ENCODE peak calls at places on chromosomes 4 and X, in five cellular contexts. One of them, this sample, is unnamed.

GRCh38 chrX:22686138-22686541 is 313.6 kb upstream of the DDX53 start:
- DNase-seq in hepatocyte: no peak
- DNase-seq in coronary artery: no peak
- DNase-seq in Peyer's patch: no peak
- DNase-seq in fibroblast of lung: peak; percentile 91
- DNase-seq in this sample: no peak

GRCh38 chrX:13360146-13360545 is 40.3 kb upstream of the ATXN3L start:
- DNase-seq in fibroblast of lung: no peak
- DNase-seq in hepatocyte: no peak
- DNase-seq in Peyer's patch: no peak
- DNase-seq in coronary artery: no peak
- DNase-seq in this sample: no peak

GRCh38 chr4:66606908-66607307 is 936.6 kb upstream of the EPHA5 start:
- DNase-seq in coronary artery: no peak
- DNase-seq in hepatocyte: no peak
- DNase-seq in fibroblast of lung: no peak
- DNase-seq in Peyer's patch: no peak
- DNase-seq in this sample: no peak

GRCh38 chr4:32994956-32995849 is 2275.0 kb downstream of the PCDH7 start:
- DNase-seq in hepatocyte: peak; percentile 32
- DNase-seq in coronary artery: no peak
- DNase-seq in Peyer's patch: no peak
- DNase-seq in fibroblast of lung: no peak
- DNase-seq in this sample: no peak

GRCh38 chrX:45351478-45351877 is 150.8 kb upstream of the DIPK2B start:
- DNase-seq in hepatocyte: no peak
- DNase-seq in coronary artery: no peak
- DNase-seq in Peyer's patch: no peak
- DNase-seq in fibroblast of lung: peak; percentile 81
- DNase-seq in this sample: peak; percentile 2

GRCh38 chr4:173243321-173243720 is 74.7 kb downstream of the GALNT7 start:
- DNase-seq in fibroblast of lung: peak; percentile 87
- DNase-seq in hepatocyte: peak; percentile 34
- DNase-seq in Peyer's patch: no peak
- DNase-seq in coronary artery: no peak
- DNase-seq in this sample: peak; percentile 72

GRCh38 chr4:41748074-41748787 is at the start of gene PHOX2B:
- DNase-seq in Peyer's patch: no peak
- DNase-seq in hepatocyte: no peak
- DNase-seq in fibroblast of lung: no peak
- DNase-seq in coronary artery: no peak
- DNase-seq in this sample: no peak

GRCh38 chr4:143441678-143442077 is 71.8 kb upstream of the SMARCA5 start:
- DNase-seq in Peyer's patch: no peak
- DNase-seq in fibroblast of lung: no peak
- DNase-seq in coronary artery: no peak
- DNase-seq in hepatocyte: no peak
- DNase-seq in this sample: no peak

GRCh38 chrX:151030845-151031244 is 47.7 kb downstream of the HMGB3 start:
- DNase-seq in fibroblast of lung: no peak
- DNase-seq in Peyer's patch: no peak
- DNase-seq in coronary artery: no peak
- DNase-seq in hepatocyte: no peak
- DNase-seq in this sample: no peak

GRCh38 chr4:5051210-5051691 is at the start of gene STK32B:
- DNase-seq in Peyer's patch: peak; percentile 57
- DNase-seq in hepatocyte: peak; percentile 76
- DNase-seq in coronary artery: peak; percentile 73
- DNase-seq in fibroblast of lung: peak; percentile 84
- DNase-seq in this sample: peak; percentile 46

GRCh38 chr4:159267023-159267939 is 164.4 kb downstream of the RAPGEF2 start:
- DNase-seq in fibroblast of lung: peak; percentile 49
- DNase-seq in hepatocyte: no peak
- DNase-seq in coronary artery: no peak
- DNase-seq in Peyer's patch: no peak
- DNase-seq in this sample: no peak

GRCh38 chr4:79050521-79050880 is 111.3 kb upstream of the PAQR3 start:
- DNase-seq in hepatocyte: no peak
- DNase-seq in Peyer's patch: peak; percentile 43
- DNase-seq in fibroblast of lung: no peak
- DNase-seq in coronary artery: no peak
- DNase-seq in this sample: no peak

GRCh38 chr4:142846105-142846728 is at the start of gene INPP4B:
- DNase-seq in fibroblast of lung: peak; percentile 76
- DNase-seq in coronary artery: peak; percentile 79
- DNase-seq in Peyer's patch: peak; percentile 70
- DNase-seq in hepatocyte: peak; percentile 72
- DNase-seq in this sample: peak; percentile 34

GRCh38 chrX:88613338-88613737 is 133.7 kb upstream of the CPXCR1 start:
- DNase-seq in fibroblast of lung: no peak
- DNase-seq in Peyer's patch: no peak
- DNase-seq in coronary artery: no peak
- DNase-seq in hepatocyte: peak; percentile 74
- DNase-seq in this sample: peak; percentile 13

GRCh38 chrX:11239230-11239629 is 54.0 kb upstream of the AMELX start:
- DNase-seq in hepatocyte: peak; percentile 59
- DNase-seq in Peyer's patch: no peak
- DNase-seq in coronary artery: no peak
- DNase-seq in fibroblast of lung: peak; percentile 69
- DNase-seq in this sample: no peak

GRCh38 chrX:40005290-40006011 is 92.3 kb downstream of the BCOR start:
- DNase-seq in coronary artery: no peak
- DNase-seq in fibroblast of lung: no peak
- DNase-seq in hepatocyte: no peak
- DNase-seq in Peyer's patch: peak; percentile 48
- DNase-seq in this sample: no peak

GRCh38 chrX:150312931-150313330 is 50.2 kb upstream of the MAMLD1 start:
- DNase-seq in fibroblast of lung: no peak
- DNase-seq in hepatocyte: no peak
- DNase-seq in Peyer's patch: no peak
- DNase-seq in coronary artery: peak; percentile 36
- DNase-seq in this sample: no peak

GRCh38 chrX:41875142-41875541 is 48.2 kb downstream of the CASK start:
- DNase-seq in fibroblast of lung: peak; percentile 38
- DNase-seq in coronary artery: no peak
- DNase-seq in Peyer's patch: no peak
- DNase-seq in hepatocyte: no peak
- DNase-seq in this sample: no peak

GRCh38 chr4:70721747-70722146 is at the start of gene RUFY3:
- DNase-seq in coronary artery: no peak
- DNase-seq in Peyer's patch: no peak
- DNase-seq in fibroblast of lung: peak; percentile 97
- DNase-seq in hepatocyte: peak; percentile 46
- DNase-seq in this sample: peak; percentile 16

GRCh38 chrX:81354954-81355353 is 153.1 kb downstream of the SH3BGRL start:
- DNase-seq in Peyer's patch: no peak
- DNase-seq in fibroblast of lung: no peak
- DNase-seq in coronary artery: no peak
- DNase-seq in hepatocyte: no peak
- DNase-seq in this sample: no peak

GRCh38 chrX:3712870-3713224 is 602 bp downstream of the PRKX start:
- DNase-seq in coronary artery: no peak
- DNase-seq in Peyer's patch: peak; percentile 59
- DNase-seq in hepatocyte: no peak
- DNase-seq in fibroblast of lung: no peak
- DNase-seq in this sample: no peak

GRCh38 chrX:3713937-3714434 is 537 bp upstream of the PRKX start:
- DNase-seq in fibroblast of lung: no peak
- DNase-seq in coronary artery: no peak
- DNase-seq in Peyer's patch: no peak
- DNase-seq in hepatocyte: peak; percentile 6
- DNase-seq in this sample: no peak

GRCh38 chrX:3712080-3712869 is 1.2 kb downstream of the PRKX start:
- DNase-seq in fibroblast of lung: peak; percentile 40
- DNase-seq in hepatocyte: peak; percentile 21
- DNase-seq in Peyer's patch: peak; percentile 49
- DNase-seq in coronary artery: no peak
- DNase-seq in this sample: no peak

GRCh38 chrX:3711331-3711917 is 2.0 kb downstream of the PRKX start:
- DNase-seq in fibroblast of lung: no peak
- DNase-seq in Peyer's patch: no peak
- DNase-seq in coronary artery: no peak
- DNase-seq in hepatocyte: no peak
- DNase-seq in this sample: no peak

DNA sequence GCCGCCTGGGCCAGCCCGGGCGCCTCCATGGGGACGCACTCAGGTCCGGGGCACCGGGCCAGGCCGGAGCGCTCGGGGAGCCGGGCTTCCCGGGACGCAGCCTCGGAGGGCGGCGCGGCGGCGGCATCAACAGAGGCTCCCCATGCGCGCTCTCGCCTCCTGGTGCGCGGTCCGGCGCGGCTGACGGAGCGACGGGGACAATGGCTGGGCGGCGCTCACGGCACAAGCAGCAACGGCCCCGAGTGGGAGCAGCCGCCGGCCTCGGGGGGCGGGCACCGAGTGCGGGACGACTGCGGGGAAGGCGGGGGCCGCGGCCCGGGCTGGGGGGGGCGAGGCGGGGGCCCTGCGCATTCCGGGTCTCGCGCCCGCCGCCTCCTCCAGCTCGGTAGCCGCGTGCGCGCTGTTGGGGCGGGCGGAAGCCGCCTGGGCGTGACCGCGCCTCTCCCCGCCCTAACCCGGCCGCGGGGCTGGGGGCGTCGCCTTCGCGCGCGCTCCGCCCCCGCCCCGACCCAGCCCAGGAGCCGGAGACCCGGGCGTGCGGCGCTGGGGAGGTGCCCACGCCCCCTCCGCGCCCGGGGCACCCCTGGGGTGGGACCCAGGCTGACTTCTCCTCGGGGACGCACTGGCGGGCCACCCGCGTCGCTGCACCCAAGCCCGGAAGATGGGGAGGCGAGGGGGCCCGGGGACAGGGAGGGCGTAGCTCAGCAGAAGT is at the start of gene PRKX:
- DNase-seq in Peyer's patch: peak; percentile 75
- DNase-seq in hepatocyte: peak; percentile 79
- DNase-seq in fibroblast of lung: peak; percentile 52
- DNase-seq in coronary artery: no peak
- DNase-seq in this sample: peak; percentile 29
- H3K27ac ChIP-seq in Peyer's patch: peak within 1 kb of the TSS; percentile 89
- H3K27ac ChIP-seq in hepatocyte: no peak within 1 kb of the TSS
- H3K27ac ChIP-seq in fibroblast of lung: peak within 1 kb of the TSS; percentile 14
- H3K27ac ChIP-seq in coronary artery: peak within 1 kb of the TSS; percentile 49
- H3K27ac ChIP-seq in this sample: peak within 1 kb of the TSS; percentile 70

GRCh38 chr4:85756938-85757337 is 282.0 kb downstream of the ARHGAP24 start:
- DNase-seq in coronary artery: no peak
- DNase-seq in hepatocyte: peak; percentile 40
- DNase-seq in Peyer's patch: no peak
- DNase-seq in fibroblast of lung: peak; percentile 43
- DNase-seq in this sample: peak; percentile 14
- TF ChIP-seq CTCF in coronary artery: no peak
- TF ChIP-seq CTCF in hepatocyte: peak; percentile 37
- TF ChIP-seq CTCF in Peyer's patch: peak; percentile 28
- TF ChIP-seq CTCF in fibroblast of lung: peak; percentile 59
- TF ChIP-seq CTCF in this sample: peak; percentile 35

DNA sequence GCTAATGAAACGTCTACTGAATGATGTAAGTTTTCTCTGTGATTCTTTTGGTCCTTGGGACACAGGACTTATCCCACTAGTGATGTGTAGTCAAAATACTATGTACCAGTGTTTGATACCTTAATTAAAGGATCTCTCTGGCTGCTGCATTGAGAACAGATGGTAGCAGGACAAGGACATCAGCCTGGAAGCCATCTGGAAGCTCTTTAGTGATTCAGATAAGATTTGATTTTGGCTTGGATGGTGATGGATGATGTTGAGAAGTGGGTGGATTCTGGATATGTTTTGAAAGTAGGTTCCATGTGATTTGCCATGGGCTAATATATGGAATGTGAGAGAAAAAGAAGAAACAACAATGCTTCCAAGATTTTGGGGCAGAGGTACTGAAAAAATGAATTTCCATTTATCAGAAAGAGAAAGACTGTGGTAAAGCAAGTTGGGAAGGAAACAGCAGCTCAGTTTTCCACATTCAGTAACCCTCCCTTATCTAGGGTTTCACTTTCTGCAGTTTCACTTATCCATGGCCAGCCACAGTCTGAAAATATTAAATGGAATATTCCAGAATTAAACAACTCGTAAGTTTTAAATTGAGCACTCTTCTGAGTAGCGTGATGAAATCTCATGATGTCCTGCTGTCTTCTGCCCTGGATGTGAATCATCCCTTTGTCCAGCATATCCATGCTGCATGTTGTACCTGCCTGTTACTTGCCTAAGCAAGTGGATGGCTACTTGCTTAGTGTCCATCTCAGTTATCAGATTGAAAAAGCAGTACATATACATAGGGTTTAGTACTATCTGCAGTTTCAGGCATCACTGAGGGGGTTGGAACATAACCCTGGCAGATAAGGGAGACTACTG is 15.6 kb downstream of the CD38 start:
- DNase-seq in hepatocyte: no peak
- DNase-seq in fibroblast of lung: no peak
- DNase-seq in Peyer's patch: no peak
- DNase-seq in coronary artery: no peak
- DNase-seq in this sample: no peak
- H3K27ac ChIP-seq in hepatocyte: no peak overlapping the region
- H3K27ac ChIP-seq in fibroblast of lung: no peak overlapping the region
- H3K27ac ChIP-seq in Peyer's patch: no peak overlapping the region
- H3K27ac ChIP-seq in coronary artery: no peak overlapping the region
- H3K27ac ChIP-seq in this sample: no peak overlapping the region

DNA sequence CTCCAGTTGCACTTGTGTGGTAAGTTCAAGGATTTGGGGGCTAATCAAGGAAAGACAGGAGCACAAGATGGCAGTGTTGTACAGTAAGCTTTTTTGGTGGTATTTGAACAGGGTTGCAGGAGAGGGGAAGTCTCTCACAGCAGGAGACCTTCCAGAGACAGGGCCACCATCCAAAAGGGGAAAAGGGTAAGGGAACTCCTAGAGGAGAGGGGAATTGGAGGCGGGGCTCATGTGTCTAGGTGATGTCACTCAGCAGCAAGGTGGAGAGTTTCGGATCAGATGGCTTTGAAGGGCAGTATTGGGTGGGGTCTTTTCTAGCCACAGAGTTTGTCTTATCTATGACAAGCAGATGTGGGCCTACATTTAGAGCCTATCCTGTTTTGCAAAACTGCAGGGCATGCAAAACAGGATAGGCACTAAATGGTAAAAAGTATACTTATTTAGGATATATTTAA is 13.4 kb upstream of the RNF175 start:
- DNase-seq in fibroblast of lung: no peak
- DNase-seq in coronary artery: no peak
- DNase-seq in Peyer's patch: no peak
- DNase-seq in hepatocyte: no peak
- DNase-seq in this sample: no peak
- TF ChIP-seq CTCF in fibroblast of lung: peak; percentile 20
- TF ChIP-seq CTCF in coronary artery: no peak
- TF ChIP-seq CTCF in Peyer's patch: no peak
- TF ChIP-seq CTCF in hepatocyte: peak; percentile 25
- TF ChIP-seq CTCF in this sample: no peak